ENCODE peak calls at places on chromosomes 5 and 9, in five cellular contexts. One of them, this sample, is unnamed.
A peak's percentile ranks its signal among the peaks of the same experiment; 100 is the strongest.

GRCh38 chr5:135437796-135438560 is 9.2 kb downstream of the DCANP1 start:
- DNase-seq in neuronal stem cell: no peak
- DNase-seq in trophoblast cell: peak; percentile 95
- DNase-seq in IMR-90: peak; percentile 96
- DNase-seq in H1: no peak
- DNase-seq in this sample: peak; percentile 28

GRCh38 chr5:122283592-122283991 is 28.4 kb upstream of the SNCAIP start:
- DNase-seq in neuronal stem cell: no peak
- DNase-seq in trophoblast cell: no peak
- DNase-seq in H1: no peak
- DNase-seq in IMR-90: no peak
- DNase-seq in this sample: no peak

GRCh38 chr9:12648921-12649320 is 44.3 kb upstream of the TYRP1 start:
- DNase-seq in H1: no peak
- DNase-seq in neuronal stem cell: no peak
- DNase-seq in trophoblast cell: no peak
- DNase-seq in IMR-90: no peak
- DNase-seq in this sample: no peak

GRCh38 chr5:9554122-9554521 is 8.2 kb upstream of the SEMA5A start:
- DNase-seq in trophoblast cell: peak; percentile 21
- DNase-seq in H1: no peak
- DNase-seq in neuronal stem cell: no peak
- DNase-seq in IMR-90: no peak
- DNase-seq in this sample: no peak

GRCh38 chr5:74500037-74500917 is 140.3 kb downstream of the ENC1 start:
- DNase-seq in H1: no peak
- DNase-seq in neuronal stem cell: no peak
- DNase-seq in trophoblast cell: no peak
- DNase-seq in IMR-90: no peak
- DNase-seq in this sample: peak; percentile 54

GRCh38 chr9:91954841-91955471 is 4.9 kb upstream of the ROR2 start:
- DNase-seq in IMR-90: peak; percentile 91
- DNase-seq in neuronal stem cell: peak; percentile 60
- DNase-seq in trophoblast cell: peak; percentile 23
- DNase-seq in H1: no peak
- DNase-seq in this sample: peak; percentile 69

GRCh38 chr5:88438006-88438405 is 169.4 kb upstream of the TMEM161B start:
- DNase-seq in neuronal stem cell: no peak
- DNase-seq in trophoblast cell: no peak
- DNase-seq in IMR-90: no peak
- DNase-seq in H1: no peak
- DNase-seq in this sample: no peak

GRCh38 chr9:93297659-93298497 is 113.9 kb downstream of the WNK2 start:
- DNase-seq in IMR-90: no peak
- DNase-seq in trophoblast cell: no peak
- DNase-seq in neuronal stem cell: no peak
- DNase-seq in H1: no peak
- DNase-seq in this sample: no peak

GRCh38 chr5:79512692-79513518 is 1.0 kb downstream of the HOMER1 start:
- DNase-seq in neuronal stem cell: peak; percentile 27
- DNase-seq in IMR-90: peak; percentile 27
- DNase-seq in H1: no peak
- DNase-seq in trophoblast cell: no peak
- DNase-seq in this sample: peak; percentile 58

GRCh38 chr9:109349431-109349846 is 28.6 kb upstream of the EPB41L4B start:
- DNase-seq in neuronal stem cell: no peak
- DNase-seq in H1: no peak
- DNase-seq in IMR-90: peak; percentile 89
- DNase-seq in trophoblast cell: no peak
- DNase-seq in this sample: peak; percentile 32

GRCh38 chr9:14361074-14361473 is 47.1 kb upstream of the NFIB start:
- DNase-seq in IMR-90: peak; percentile 37
- DNase-seq in neuronal stem cell: no peak
- DNase-seq in trophoblast cell: no peak
- DNase-seq in H1: no peak
- DNase-seq in this sample: no peak

GRCh38 chr9:12689233-12689632 is 4.0 kb upstream of the TYRP1 start:
- DNase-seq in neuronal stem cell: no peak
- DNase-seq in trophoblast cell: no peak
- DNase-seq in H1: no peak
- DNase-seq in IMR-90: no peak
- DNase-seq in this sample: no peak

GRCh38 chr5:79259383-79259782 is 23.5 kb downstream of the JMY start:
- DNase-seq in neuronal stem cell: no peak
- DNase-seq in trophoblast cell: no peak
- DNase-seq in H1: no peak
- DNase-seq in IMR-90: no peak
- DNase-seq in this sample: no peak

GRCh38 chr9:6024035-6024554 is 8.7 kb upstream of the RANBP6 start:
- DNase-seq in H1: no peak
- DNase-seq in trophoblast cell: peak; percentile 17
- DNase-seq in IMR-90: no peak
- DNase-seq in neuronal stem cell: peak; percentile 14
- DNase-seq in this sample: peak; percentile 23

GRCh38 chr9:126071076-126071750 is 255.4 kb upstream of the MVB12B start:
- DNase-seq in H1: no peak
- DNase-seq in trophoblast cell: no peak
- DNase-seq in IMR-90: no peak
- DNase-seq in neuronal stem cell: no peak
- DNase-seq in this sample: no peak

GRCh38 chr5:160133071-160133917 is 14.0 kb upstream of the PWWP2A start:
- DNase-seq in neuronal stem cell: peak; percentile 53
- DNase-seq in trophoblast cell: no peak
- DNase-seq in IMR-90: no peak
- DNase-seq in H1: peak; percentile 25
- DNase-seq in this sample: peak; percentile 76

GRCh38 chr5:116237917-116238502 is 153.2 kb downstream of the COMMD10 start:
- DNase-seq in neuronal stem cell: no peak
- DNase-seq in H1: no peak
- DNase-seq in trophoblast cell: no peak
- DNase-seq in IMR-90: no peak
- DNase-seq in this sample: peak; percentile 4

GRCh38 chr9:3578786-3579185 is 53.0 kb upstream of the RFX3 start:
- DNase-seq in H1: no peak
- DNase-seq in IMR-90: peak; percentile 72
- DNase-seq in trophoblast cell: no peak
- DNase-seq in neuronal stem cell: no peak
- DNase-seq in this sample: peak; percentile 55

GRCh38 chr5:127290019-127290945 is at the start of gene MEGF10:
- DNase-seq in neuronal stem cell: peak; percentile 56
- DNase-seq in H1: no peak
- DNase-seq in IMR-90: peak; percentile 17
- DNase-seq in trophoblast cell: peak; percentile 10
- DNase-seq in this sample: peak; percentile 46

GRCh38 chr5:56262269-56262668 is 29.1 kb upstream of the ANKRD55 start:
- DNase-seq in IMR-90: no peak
- DNase-seq in trophoblast cell: no peak
- DNase-seq in neuronal stem cell: no peak
- DNase-seq in H1: no peak
- DNase-seq in this sample: no peak

GRCh38 chr5:146877783-146878470 is 630 bp downstream of the PPP2R2B start:
- DNase-seq in IMR-90: no peak
- DNase-seq in neuronal stem cell: peak; percentile 32
- DNase-seq in trophoblast cell: peak; percentile 6
- DNase-seq in H1: no peak
- DNase-seq in this sample: peak; percentile 10

GRCh38 chr9:117434568-117434967 is 19.7 kb upstream of the ASTN2 start:
- DNase-seq in H1: no peak
- DNase-seq in trophoblast cell: no peak
- DNase-seq in IMR-90: no peak
- DNase-seq in neuronal stem cell: no peak
- DNase-seq in this sample: no peak

GRCh38 chr9:96048116-96048953 is 172.8 kb downstream of the ERCC6L2 start:
- DNase-seq in H1: no peak
- DNase-seq in IMR-90: no peak
- DNase-seq in trophoblast cell: no peak
- DNase-seq in neuronal stem cell: peak; percentile 65
- DNase-seq in this sample: peak; percentile 28

GRCh38 chr9:88339322-88339721 is 48.9 kb upstream of the SPIN1 start:
- DNase-seq in H1: no peak
- DNase-seq in neuronal stem cell: no peak
- DNase-seq in IMR-90: no peak
- DNase-seq in trophoblast cell: no peak
- DNase-seq in this sample: no peak

GRCh38 chr9:38396371-38396671 is 3.8 kb downstream of the ALDH1B1 start:
- DNase-seq in neuronal stem cell: no peak
- DNase-seq in trophoblast cell: no peak
- DNase-seq in H1: no peak
- DNase-seq in IMR-90: no peak
- DNase-seq in this sample: no peak

GRCh38 chr9:136659861-136660784 is 2.6 kb upstream of the EGFL7 start:
- DNase-seq in H1: no peak
- DNase-seq in neuronal stem cell: no peak
- DNase-seq in trophoblast cell: no peak
- DNase-seq in IMR-90: no peak
- DNase-seq in this sample: no peak
- H3K4me3 ChIP-seq in H1: no peak overlapping the region
- H3K4me3 ChIP-seq in neuronal stem cell: no peak overlapping the region
- H3K4me3 ChIP-seq in trophoblast cell: no peak overlapping the region
- H3K4me3 ChIP-seq in IMR-90: no peak overlapping the region
- H3K4me3 ChIP-seq in this sample: no peak overlapping the region

DNA sequence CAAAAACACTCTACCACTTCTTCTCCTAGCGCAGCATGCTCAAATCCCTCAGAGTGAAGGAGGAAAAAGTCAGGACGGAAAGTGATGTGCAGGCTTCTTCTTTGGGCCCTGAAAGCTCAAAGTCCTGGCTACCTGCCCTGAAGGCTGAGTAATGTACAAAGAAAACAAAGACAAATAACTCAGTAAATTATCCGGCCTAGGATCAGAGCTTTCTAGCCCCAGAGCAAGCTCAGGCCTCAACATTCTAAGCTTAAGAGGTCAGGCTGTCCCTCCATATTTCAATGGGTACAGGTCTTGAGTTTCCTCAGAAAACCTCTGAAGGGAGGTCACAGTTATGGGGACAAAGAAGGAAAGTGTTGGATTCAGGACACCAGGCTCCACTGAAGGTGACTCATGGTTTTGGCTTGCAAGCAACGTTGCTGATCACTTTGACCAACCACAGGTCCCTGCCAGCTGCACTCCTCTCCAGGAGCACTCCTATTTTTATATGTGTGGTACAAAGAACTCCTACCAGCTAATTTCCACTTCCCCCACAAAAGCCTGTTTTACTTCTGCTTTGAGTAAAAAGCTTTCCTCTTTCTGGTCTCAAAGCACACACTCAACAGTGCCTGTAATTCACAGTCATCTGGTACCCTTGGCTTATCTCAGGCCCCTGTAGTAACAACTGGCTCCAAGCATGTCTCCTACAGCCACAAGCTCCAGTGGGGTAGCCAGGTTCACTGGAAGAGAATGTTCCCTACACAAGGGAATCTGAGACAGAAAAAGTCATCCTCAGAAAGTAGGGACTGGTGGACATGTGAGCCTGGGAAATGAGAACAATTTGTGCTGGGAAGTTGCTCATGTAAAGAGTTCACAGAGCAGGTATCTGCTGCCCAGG is 115.7 kb downstream of the UGCG start:
- DNase-seq in H1: no peak
- DNase-seq in trophoblast cell: peak; percentile 32
- DNase-seq in IMR-90: peak; percentile 95
- DNase-seq in neuronal stem cell: no peak
- DNase-seq in this sample: peak; percentile 90
- H3K14ac ChIP-seq in H1: no peak overlapping the region
- H3K14ac ChIP-seq in trophoblast cell: no peak overlapping the region
- H3K14ac ChIP-seq in IMR-90: peak overlapping the region; percentile 97
- H3K14ac ChIP-seq in neuronal stem cell: no peak overlapping the region
- H3K14ac ChIP-seq in this sample: no peak overlapping the region

DNA sequence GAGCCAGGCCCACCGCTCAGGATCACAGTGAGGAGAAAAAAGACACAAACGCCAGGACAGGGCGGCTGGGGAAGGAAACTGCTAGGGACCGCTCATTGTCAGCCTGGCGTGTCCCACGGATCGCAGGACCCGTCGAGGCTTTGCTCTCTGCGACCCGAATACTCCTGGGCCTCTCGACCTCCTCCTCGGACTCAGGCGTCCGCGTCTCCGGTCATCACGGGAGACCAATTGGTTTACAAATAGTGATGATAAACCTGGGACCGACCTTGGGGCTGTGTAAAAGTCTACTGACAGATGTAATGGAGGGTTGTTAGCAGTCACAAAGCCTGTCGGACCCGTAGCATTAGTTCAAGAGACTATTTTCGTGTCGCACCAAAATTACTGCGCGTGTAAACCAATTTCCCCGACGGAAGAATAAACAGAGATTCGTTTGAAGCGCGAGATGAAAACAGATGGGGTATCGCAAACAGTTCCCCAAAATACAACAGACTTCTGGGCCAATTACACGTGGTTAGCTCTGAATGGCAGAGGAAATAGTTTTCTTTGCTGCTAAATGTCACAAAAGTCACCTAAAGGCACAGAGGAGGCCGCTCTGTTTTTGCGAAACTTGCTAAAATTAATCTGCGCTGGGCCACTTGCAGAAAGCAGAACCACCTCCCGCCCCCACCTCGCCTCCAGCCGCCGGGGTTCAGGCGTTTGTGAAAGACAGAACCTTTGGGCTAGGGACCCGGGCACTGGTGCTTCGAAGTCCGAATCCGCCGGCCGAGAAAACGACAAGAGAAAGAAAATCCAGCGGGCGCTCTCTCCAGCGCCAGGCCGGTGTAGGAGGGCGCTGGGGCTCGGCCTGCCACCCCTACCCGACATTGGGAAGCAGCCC is 67.6 kb downstream of the FOXD1 start:
- DNase-seq in trophoblast cell: no peak
- DNase-seq in IMR-90: no peak
- DNase-seq in H1: no peak
- DNase-seq in neuronal stem cell: no peak
- DNase-seq in this sample: no peak
- H3K4me3 ChIP-seq in trophoblast cell: no peak overlapping the region
- H3K4me3 ChIP-seq in IMR-90: no peak overlapping the region
- H3K4me3 ChIP-seq in H1: peak overlapping the region; percentile 53
- H3K4me3 ChIP-seq in neuronal stem cell: no peak overlapping the region
- H3K4me3 ChIP-seq in this sample: no peak overlapping the region

DNA sequence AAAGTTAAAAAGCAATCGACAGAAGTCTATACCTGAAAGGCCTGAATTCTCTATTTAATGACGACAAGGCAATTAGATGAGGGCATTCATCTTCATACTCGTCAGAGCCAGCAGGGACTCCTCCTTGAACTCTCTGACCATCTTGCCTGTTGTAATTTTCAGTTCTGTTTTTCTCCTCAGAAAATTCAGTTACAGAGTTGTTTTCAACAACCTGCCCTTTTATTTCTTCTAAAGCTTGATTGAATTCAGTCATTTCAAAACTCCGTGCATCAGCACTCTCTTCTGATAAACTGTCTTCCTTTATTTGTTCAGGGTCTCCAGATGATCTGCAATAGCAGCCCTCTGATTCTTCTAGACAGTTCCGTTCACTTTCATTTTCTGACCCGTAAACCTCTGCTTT is 15.6 kb downstream of the RIOK2 start:
- DNase-seq in trophoblast cell: no peak
- DNase-seq in IMR-90: no peak
- DNase-seq in neuronal stem cell: no peak
- DNase-seq in H1: no peak
- DNase-seq in this sample: no peak
- H3K14ac ChIP-seq in trophoblast cell: no peak overlapping the region
- H3K14ac ChIP-seq in IMR-90: no peak overlapping the region
- H3K14ac ChIP-seq in neuronal stem cell: no peak overlapping the region
- H3K14ac ChIP-seq in H1: no peak overlapping the region
- H3K14ac ChIP-seq in this sample: no peak overlapping the region

This sample was measured in mesenchymal stem cell.